ENCODE peak calls at places on chromosome 3, in nine cellular contexts. R, Z, U, X, E, D, C, B and V are unnamed samples.

GRCh38 chr3:25156526-25157075 is 271.5 kb upstream of the RARB start:
- DNase-seq in R (no peak), Z (no peak), U (peak; percentile 92), X (no peak), E (peak; percentile 19), D (no peak), C (peak; percentile 60), B (no peak), V (peak; percentile 16)

GRCh38 chr3:30269751-30270445 is 336.5 kb upstream of the TGFBR2 start:
- DNase-seq in R (no peak), Z (no peak), U (peak; percentile 74), X (no peak), E (no peak), D (no peak), C (no peak), B (no peak), V (no peak)

GRCh38 chr3:143329567-143330164 is 210.1 kb downstream of the CHST2 start:
- DNase-seq in R (no peak), Z (no peak), U (peak; percentile 61), X (no peak), E (no peak), D (no peak), C (no peak), B (no peak), V (no peak)

GRCh38 chr3:42159706-42160472 is 68.7 kb downstream of the TRAK1 start:
- DNase-seq in R (no peak), Z (peak; percentile 59), U (no peak), X (peak; percentile 87), E (no peak), D (no peak), C (peak; percentile 95), B (peak; percentile 50), V (no peak)

GRCh38 chr3:129383292-129383860 is 45.1 kb downstream of the EFCAB12 start:
- DNase-seq in R (peak; percentile 62), Z (peak; percentile 74), U (peak; percentile 60), X (peak; percentile 42), E (peak; percentile 73), D (peak; percentile 71), C (peak; percentile 89), B (peak; percentile 70), V (peak; percentile 54)

GRCh38 chr3:106006001-106006400 is 137.2 kb upstream of the CBLB start:
- DNase-seq in R (no peak), Z (no peak), U (peak; percentile 97), X (no peak), E (peak; percentile 62), D (no peak), C (no peak), B (no peak), V (no peak)

GRCh38 chr3:18806633-18807032 is 341.7 kb upstream of the KCNH8 start:
- DNase-seq in R (no peak), Z (no peak), U (no peak), X (no peak), E (peak; percentile 50), D (no peak), C (no peak), B (no peak), V (no peak)

GRCh38 chr3:53320697-53321096 is 26.6 kb downstream of the DCP1A start:
- DNase-seq in R (no peak), Z (no peak), U (peak; percentile 20), X (no peak), E (peak; percentile 55), D (no peak), C (peak; percentile 19), B (peak; percentile 78), V (no peak)

GRCh38 chr3:50287262-50287661 is 5.0 kb downstream of the IFRD2 start:
- DNase-seq in R (no peak), Z (no peak), U (no peak), X (no peak), E (no peak), D (no peak), C (no peak), B (no peak), V (no peak)

GRCh38 chr3:71210257-71211002 is 373.1 kb downstream of the FOXP1 start:
- DNase-seq in R (peak; percentile 70), Z (peak; percentile 42), U (peak; percentile 56), X (peak; percentile 39), E (no peak), D (no peak), C (no peak), B (no peak), V (peak; percentile 28)

GRCh38 chr3:17151598-17152373 is 267.0 kb downstream of the PLCL2 start:
- DNase-seq in R (no peak), Z (peak; percentile 74), U (no peak), X (peak; percentile 44), E (no peak), D (no peak), C (no peak), B (peak; percentile 50), V (no peak)

GRCh38 chr3:66196633-66197032 is 24.2 kb upstream of the SLC25A26 start:
- DNase-seq in R (no peak), Z (no peak), U (peak; percentile 9), X (no peak), E (peak; percentile 12), D (no peak), C (no peak), B (no peak), V (no peak)

GRCh38 chr3:136958931-136959330 is 1.1 kb downstream of the IL20RB start:
- DNase-seq in R (no peak), Z (no peak), U (no peak), X (no peak), E (no peak), D (no peak), C (no peak), B (no peak), V (no peak)

GRCh38 chr3:36800533-36801116 is 36.3 kb upstream of the DCLK3 start:
- DNase-seq in R (no peak), Z (no peak), U (no peak), X (no peak), E (no peak), D (no peak), C (no peak), B (no peak), V (no peak)

GRCh38 chr3:64488938-64489337 is 198.9 kb downstream of the ADAMTS9 start:
- DNase-seq in R (no peak), Z (no peak), U (no peak), X (no peak), E (no peak), D (peak; percentile 31), C (no peak), B (no peak), V (no peak)

GRCh38 chr3:42493126-42493797 is 9.2 kb upstream of the VIPR1 start:
- DNase-seq in R (peak; percentile 40), Z (no peak), U (no peak), X (no peak), E (no peak), D (no peak), C (no peak), B (no peak), V (no peak)

GRCh38 chr3:129123314-129124060 is 1.9 kb upstream of the RAB43 start:
- DNase-seq in R (no peak), Z (no peak), U (no peak), X (peak; percentile 27), E (no peak), D (no peak), C (no peak), B (no peak), V (no peak)

GRCh38 chr3:124812291-124813265 is 74.6 kb downstream of the ITGB5 start:
- DNase-seq in R (peak; percentile 94), Z (peak; percentile 87), U (peak; percentile 97), X (peak; percentile 79), E (peak; percentile 90), D (peak; percentile 53), C (no peak), B (peak; percentile 84), V (peak; percentile 75)

GRCh38 chr3:127959873-127960272 is 44.8 kb downstream of the KBTBD12 start:
- DNase-seq in R (no peak), Z (peak; percentile 20), U (peak; percentile 17), X (peak; percentile 11), E (peak; percentile 62), D (no peak), C (peak; percentile 73), B (no peak), V (no peak)

GRCh38 chr3:120568624-120569023 is 27.5 kb upstream of the NDUFB4 start:
- DNase-seq in R (no peak), Z (no peak), U (peak; percentile 62), X (no peak), E (no peak), D (no peak), C (no peak), B (no peak), V (no peak)

GRCh38 chr3:13613343-13614190 is 64.6 kb downstream of the FBLN2 start:
- DNase-seq in R (no peak), Z (peak; percentile 24), U (no peak), X (no peak), E (no peak), D (no peak), C (no peak), B (no peak), V (no peak)

GRCh38 chr3:80688814-80689213 is 921.0 kb upstream of the ROBO1 start:
- DNase-seq in R (no peak), Z (peak; percentile 1), U (peak; percentile 24), X (no peak), E (peak; percentile 57), D (no peak), C (peak; percentile 19), B (no peak), V (no peak)
- TF ChIP-seq CTCF in R (no peak), Z (no peak), U (peak; percentile 41), X (peak; percentile 36), E (peak; percentile 55), D (no peak), C (peak; percentile 50), B (no peak), V (peak; percentile 11)

GRCh38 chr3:172181936-172182708 is 142.7 kb downstream of the FNDC3B start:
- DNase-seq in R (no peak), Z (peak; percentile 37), U (peak; percentile 74), X (no peak), E (peak; percentile 44), D (no peak), C (no peak), B (no peak), V (no peak)
- H3K4me1 ChIP-seq in R (peaks cover 48% of the 10 kb centered on the region), Z (peaks cover 6% of the 10 kb centered on the region), U (peaks cover 15% of the 10 kb centered on the region), X (peaks cover 11% of the 10 kb centered on the region), E (peaks cover 14% of the 10 kb centered on the region), D (peaks cover 15% of the 10 kb centered on the region), C (peaks cover 27% of the 10 kb centered on the region), B (peaks cover 38% of the 10 kb centered on the region), V (peaks cover 5% of the 10 kb centered on the region)

DNA sequence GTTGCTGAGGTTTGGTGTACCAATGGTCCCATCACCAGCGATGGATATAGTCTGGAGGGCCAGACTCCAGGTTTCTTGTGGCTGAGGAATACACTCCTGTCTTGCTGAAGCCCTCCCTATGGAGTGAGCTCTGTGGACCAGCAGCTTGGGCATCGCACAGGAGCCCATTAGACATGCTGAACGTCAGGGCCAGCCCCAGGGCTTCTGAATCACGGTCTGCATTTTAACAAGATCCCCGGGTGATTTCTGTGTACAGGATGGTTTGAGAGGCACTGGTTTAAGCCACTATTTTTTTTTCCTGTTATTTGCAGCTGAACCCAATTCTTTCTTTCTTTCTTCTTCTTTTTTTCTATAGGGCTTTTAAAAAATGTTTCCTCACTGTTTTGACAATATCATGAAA is 69.5 kb upstream of the XCR1 start:
- DNase-seq in R (no peak), Z (no peak), U (no peak), X (no peak), E (no peak), D (no peak), C (no peak), B (no peak), V (no peak)
- H3K27ac ChIP-seq in R (no peak overlapping the region), Z (no peak overlapping the region), U (peak overlapping the region; percentile 93), X (peak overlapping the region; percentile 77), E (no peak overlapping the region), D (no peak overlapping the region), C (no peak overlapping the region), B (peak overlapping the region; percentile 46), V (no peak overlapping the region)

GRCh38 chr3:182258538-182259177 is 534.6 kb upstream of the ATP11B start:
- DNase-seq in R (no peak), Z (peak; percentile 29), U (peak; percentile 58), X (no peak), E (peak; percentile 66), D (no peak), C (peak; percentile 64), B (no peak), V (no peak)
- TF ChIP-seq CTCF in R (no peak), Z (no peak), U (peak; percentile 64), X (peak; percentile 38), E (peak; percentile 87), D (no peak), C (peak; percentile 87), B (peak; percentile 41), V (peak; percentile 11)